ENCODE peak calls at places on chromosomes 3 and 15, in six cellular contexts. S, L, G, I, T and P are unnamed samples.
A peak's percentile ranks its signal among the peaks of the same experiment; 100 is the strongest.

GRCh38 chr15:96484830-96485229 is 154.3 kb downstream of the NR2F2 start:
- DNase-seq in S (no peak), L (no peak), G (no peak), I (no peak), T (no peak), P (no peak)

GRCh38 chr15:45134682-45135604 is 5.1 kb downstream of the DUOX1 start:
- DNase-seq in S (no peak), L (no peak), G (no peak), I (peak; percentile 50), T (peak; percentile 34), P (peak; percentile 46)

GRCh38 chr3:129418041-129418973 is 10.1 kb downstream of the EFCAB12 start:
- DNase-seq in S (no peak), L (no peak), G (no peak), I (no peak), T (no peak), P (no peak)

GRCh38 chr3:67655364-67656121 is 1.1 kb upstream of the SUCLG2 start:
- DNase-seq in S (no peak), L (peak; percentile 58), G (no peak), I (no peak), T (no peak), P (no peak)

GRCh38 chr15:31346367-31347066 is 19.9 kb downstream of the KLF13 start:
- DNase-seq in S (no peak), L (no peak), G (no peak), I (no peak), T (no peak), P (no peak)

GRCh38 chr3:193053031-193053430 is 135.4 kb upstream of the MB21D2 start:
- DNase-seq in S (no peak), L (no peak), G (no peak), I (no peak), T (no peak), P (no peak)

GRCh38 chr15:61195116-61196002 is 33.7 kb downstream of the RORA start:
- DNase-seq in S (peak; percentile 17), L (peak; percentile 7), G (no peak), I (peak; percentile 21), T (no peak), P (no peak)

GRCh38 chr3:16084887-16085286 is 89.6 kb upstream of the GALNT15 start:
- DNase-seq in S (no peak), L (no peak), G (no peak), I (no peak), T (no peak), P (no peak)

GRCh38 chr15:58473720-58474119 is 41.9 kb downstream of the LIPC start:
- DNase-seq in S (peak; percentile 93), L (no peak), G (peak; percentile 94), I (no peak), T (no peak), P (peak; percentile 67)

GRCh38 chr3:100913870-100914654 is 79.2 kb downstream of the ABI3BP start:
- DNase-seq in S (no peak), L (no peak), G (no peak), I (peak; percentile 5), T (no peak), P (no peak)

GRCh38 chr3:132642539-132642847 is 17.1 kb downstream of the ACAD11 start:
- DNase-seq in S (no peak), L (no peak), G (no peak), I (no peak), T (no peak), P (no peak)
- TF ChIP-seq CTCF in S (no peak), L (no peak), G (peak; percentile 27), I (no peak), T (peak; percentile 12), P (no peak)

DNA sequence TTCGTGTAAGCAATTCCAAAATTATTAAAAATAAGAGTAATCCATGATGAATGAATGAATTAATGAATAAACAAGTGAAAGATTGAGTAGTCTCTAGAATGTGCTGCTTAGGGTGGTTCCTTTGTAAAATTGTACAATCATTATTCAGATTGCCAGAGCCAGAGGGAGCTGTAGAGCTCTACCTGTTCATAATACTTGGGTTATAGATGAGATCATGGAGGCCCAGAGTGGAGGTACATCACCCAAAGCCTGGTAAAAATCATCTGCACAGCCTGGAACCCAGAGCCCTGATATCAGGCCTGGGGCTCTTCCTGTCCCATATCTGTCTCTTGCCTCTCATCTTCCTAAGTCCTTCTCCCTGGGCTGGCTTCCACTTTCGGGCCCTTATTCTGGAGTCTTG is 297.2 kb downstream of the RPLP1 start:
- DNase-seq in S (peak; percentile 8), L (no peak), G (no peak), I (no peak), T (no peak), P (no peak)
- TF ChIP-seq CTCF in S (peak; percentile 53), L (no peak), G (peak; percentile 50), I (peak; percentile 26), T (no peak), P (no peak)

GRCh38 chr3:32626650-32627049 is 56.0 kb upstream of the DYNC1LI1 start:
- DNase-seq in S (no peak), L (no peak), G (no peak), I (no peak), T (no peak), P (no peak)
- TF ChIP-seq CTCF in S (no peak), L (no peak), G (no peak), I (no peak), T (no peak), P (no peak)

DNA sequence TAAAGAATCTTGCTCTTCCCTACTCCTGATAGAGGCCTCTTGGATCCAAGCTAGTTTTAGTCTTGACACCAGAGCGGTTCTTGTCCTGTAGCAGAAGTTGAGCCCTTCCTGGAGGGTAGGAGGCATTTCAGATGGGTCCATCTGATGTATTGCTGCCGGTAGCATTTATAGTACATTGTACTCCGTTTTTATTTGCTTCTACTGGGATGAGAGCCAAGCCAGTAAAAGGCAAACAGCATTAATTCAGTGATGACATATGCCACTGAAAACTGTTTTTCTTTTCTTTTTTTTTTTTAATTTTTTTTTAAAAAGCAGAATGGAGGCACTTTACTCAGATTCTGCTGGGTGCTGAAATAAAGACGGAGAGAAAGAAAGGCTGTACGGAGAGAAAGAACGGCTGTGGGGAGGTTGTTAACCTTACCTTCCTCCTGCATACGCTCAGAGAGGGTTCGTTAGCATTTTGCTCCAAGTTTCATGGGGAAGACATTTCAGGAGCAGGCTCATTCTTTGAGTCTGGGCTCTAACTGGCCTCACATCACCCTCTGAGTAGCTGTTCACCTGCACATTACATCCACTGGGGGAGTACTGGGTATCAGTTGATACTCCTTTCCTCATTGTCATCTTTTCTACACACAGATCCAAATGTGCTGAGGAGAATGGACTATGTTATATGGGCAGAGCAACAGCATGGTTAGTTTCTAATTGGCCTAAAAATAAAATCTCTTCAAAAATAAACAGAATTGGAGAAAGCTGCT is 161.5 kb downstream of the FEZF2 start:
- DNase-seq in S (no peak), L (no peak), G (no peak), I (no peak), T (no peak), P (no peak)
- TF ChIP-seq CTCF in S (no peak), L (no peak), G (no peak), I (peak; percentile 6), T (peak; percentile 15), P (no peak)

GRCh38 chr3:131004603-131005002 is 22.0 kb downstream of the ASTE1 start:
- DNase-seq in S (no peak), L (no peak), G (no peak), I (no peak), T (no peak), P (no peak)

GRCh38 chr3:131008326-131008725 is 18.3 kb downstream of the ASTE1 start:
- DNase-seq in S (no peak), L (no peak), G (no peak), I (no peak), T (no peak), P (no peak)

GRCh38 chr3:131007782-131008181 is 18.8 kb downstream of the ASTE1 start:
- DNase-seq in S (no peak), L (no peak), G (no peak), I (no peak), T (no peak), P (no peak)

GRCh38 chr3:131007256-131007655 is 19.4 kb downstream of the ASTE1 start:
- DNase-seq in S (no peak), L (no peak), G (no peak), I (no peak), T (no peak), P (no peak)

DNA sequence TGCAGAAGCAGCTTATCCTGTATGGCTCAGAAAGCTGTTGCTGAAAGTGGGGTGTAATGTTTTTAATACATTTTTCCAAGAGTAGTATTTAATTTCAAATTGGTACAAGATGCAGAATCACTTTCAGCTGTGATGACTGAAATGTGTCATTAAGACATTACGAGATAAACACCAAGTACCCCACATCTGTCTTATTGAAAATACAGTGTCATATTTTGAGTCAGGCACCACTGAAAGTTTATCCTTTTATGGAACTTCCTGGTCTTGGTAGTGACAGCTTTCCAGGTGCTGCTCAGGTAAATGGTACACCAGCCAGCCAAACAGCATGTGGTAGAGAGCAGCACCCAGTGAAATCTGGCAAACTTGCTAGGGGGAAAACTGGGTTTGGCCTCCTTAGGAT is 16.9 kb downstream of the ASTE1 start:
- DNase-seq in S (no peak), L (no peak), G (no peak), I (no peak), T (no peak), P (no peak)
- TF ChIP-seq CTCF in S (no peak), L (no peak), G (no peak), I (no peak), T (no peak), P (no peak)

GRCh38 chr3:141305436-141305835 is 62.9 kb upstream of the ZBTB38 start:
- DNase-seq in S (peak; percentile 30), L (no peak), G (no peak), I (no peak), T (no peak), P (peak; percentile 46)
- TF ChIP-seq CTCF in S (peak; percentile 44), L (no peak), G (no peak), I (peak; percentile 30), T (no peak), P (peak; percentile 48)

GRCh38 chr3:155978324-155978723 is 107.9 kb downstream of the GMPS start:
- DNase-seq in S (no peak), L (no peak), G (no peak), I (no peak), T (no peak), P (no peak)
- TF ChIP-seq CTCF in S (peak; percentile 26), L (no peak), G (peak; percentile 44), I (peak; percentile 36), T (peak; percentile 40), P (no peak)

GRCh38 chr3:50503504-50503903 is at the start of gene CACNA2D2:
- DNase-seq in S (peak; percentile 14), L (peak; percentile 5), G (no peak), I (peak; percentile 86), T (peak; percentile 61), P (peak; percentile 60)

GRCh38 chr3:50502225-50502583 is 1.2 kb downstream of the CACNA2D2 start:
- DNase-seq in S (no peak), L (no peak), G (no peak), I (no peak), T (no peak), P (no peak)

GRCh38 chr3:50504681-50505080 is 1.2 kb upstream of the CACNA2D2 start:
- DNase-seq in S (no peak), L (no peak), G (no peak), I (no peak), T (no peak), P (no peak)

GRCh38 chr3:50503947-50504346 is 513 bp upstream of the CACNA2D2 start:
- DNase-seq in S (no peak), L (no peak), G (no peak), I (peak; percentile 20), T (no peak), P (no peak)

GRCh38 chr3:50502584-50503423 is 630 bp downstream of the CACNA2D2 start:
- DNase-seq in S (no peak), L (no peak), G (no peak), I (peak; percentile 54), T (peak; percentile 35), P (no peak)
- TF ChIP-seq CTCF in S (no peak), L (no peak), G (no peak), I (no peak), T (peak; percentile 42), P (no peak)